ENCODE peak calls at places on chromosome 2, in four cellular contexts. K is BE2C; I is CD4-positive, CD25-positive, alpha-beta regulatory T cell; E is lower lobe of right lung. Q is an unnamed sample.

GRCh38 chr2:28436525-28437051 is 43.9 kb downstream of the FOSL2 start:
- DNase-seq in K (no peak), I (no peak), E (peak; percentile 66), Q (peak; percentile 51)

GRCh38 chr2:71801969-71802368 is 345.7 kb downstream of the CYP26B1 start:
- DNase-seq in K (peak; percentile 19), I (no peak), E (no peak), Q (peak; percentile 69)

GRCh38 chr2:184599054-184599874 is 935 bp downstream of the ZNF804A start:
- DNase-seq in K (peak; percentile 20), I (no peak), E (no peak), Q (no peak)

GRCh38 chr2:161223139-161223732 is 63.0 kb downstream of the TANK start:
- DNase-seq in K (no peak), I (peak; percentile 71), E (no peak), Q (no peak)

GRCh38 chr2:10581990-10582389 is 107.8 kb downstream of the NOL10 start:
- DNase-seq in K (no peak), I (no peak), E (no peak), Q (no peak)

GRCh38 chr2:154402138-154402714 is 296.3 kb upstream of the KCNJ3 start:
- DNase-seq in K (no peak), I (peak; percentile 1), E (no peak), Q (no peak)

GRCh38 chr2:151292124-151292523 is 2.7 kb upstream of the NMI start:
- DNase-seq in K (no peak), I (no peak), E (no peak), Q (no peak)

GRCh38 chr2:19677215-19677777 is 224.5 kb downstream of the TTC32 start:
- DNase-seq in K (no peak), I (no peak), E (no peak), Q (no peak)

GRCh38 chr2:163155279-163155883 is 316.8 kb upstream of the KCNH7 start:
- DNase-seq in K (no peak), I (peak; percentile 21), E (no peak), Q (no peak)

GRCh38 chr2:8642332-8643078 is 39.4 kb upstream of the ID2 start:
- DNase-seq in K (no peak), I (no peak), E (peak; percentile 14), Q (no peak)

GRCh38 chr2:121266543-121267106 is 18.4 kb downstream of the TFCP2L1 start:
- DNase-seq in K (no peak), I (no peak), E (no peak), Q (no peak)

GRCh38 chr2:1136807-1137663 is 186.4 kb downstream of the SNTG2 start:
- DNase-seq in K (no peak), I (no peak), E (no peak), Q (no peak)

GRCh38 chr2:189393440-189394111 is 47.7 kb upstream of the WDR75 start:
- DNase-seq in K (no peak), I (no peak), E (no peak), Q (no peak)

GRCh38 chr2:86021396-86022378 is 84.0 kb downstream of the POLR1A start:
- DNase-seq in K (no peak), I (no peak), E (no peak), Q (no peak)

GRCh38 chr2:121735520-121736074 is 1.1 kb downstream of the NIFK start:
- DNase-seq in K (no peak), I (peak; percentile 54), E (no peak), Q (no peak)

GRCh38 chr2:109726666-109727270 is 67.3 kb upstream of the RGPD5 start:
- DNase-seq in K (no peak), I (no peak), E (no peak), Q (no peak)

GRCh38 chr2:204180671-204181070 is 244.1 kb downstream of the ICOS start:
- DNase-seq in K (peak; percentile 69), I (no peak), E (peak; percentile 46), Q (no peak)

GRCh38 chr2:238901461-238902057 is 53.7 kb downstream of the TWIST2 start:
- DNase-seq in K (no peak), I (no peak), E (no peak), Q (no peak)

GRCh38 chr2:176121377-176122111 is 975 bp upstream of the HOXD9 start:
- DNase-seq in K (no peak), I (no peak), E (no peak), Q (no peak)

GRCh38 chr2:112629224-112629623 is 16.5 kb upstream of the SLC20A1 start:
- DNase-seq in K (no peak), I (no peak), E (no peak), Q (no peak)

GRCh38 chr2:3451926-3452671 is 67.2 kb downstream of the ADI1 start:
- DNase-seq in K (no peak), I (no peak), E (no peak), Q (no peak)

GRCh38 chr2:45438872-45439665 is 172.0 kb downstream of the SRBD1 start:
- DNase-seq in K (no peak), I (no peak), E (no peak), Q (no peak)

GRCh38 chr2:558302-558642 is 118.9 kb downstream of the TMEM18 start:
- DNase-seq in K (no peak), I (no peak), E (no peak), Q (no peak)

GRCh38 chr2:208300847-208301618 is 35.0 kb downstream of the PIKFYVE start:
- DNase-seq in K (no peak), I (no peak), E (no peak), Q (no peak)

GRCh38 chr2:105376789-105377231 is 22.0 kb downstream of the FHL2 start:
- DNase-seq in K (no peak), I (no peak), E (no peak), Q (no peak)

GRCh38 chr2:105378921-105379383 is 19.9 kb downstream of the FHL2 start:
- DNase-seq in K (no peak), I (no peak), E (no peak), Q (no peak)

GRCh38 chr2:105379741-105380186 is 19.1 kb downstream of the FHL2 start:
- DNase-seq in K (no peak), I (no peak), E (no peak), Q (no peak)

GRCh38 chr2:105377871-105378270 is 21.0 kb downstream of the FHL2 start:
- DNase-seq in K (no peak), I (no peak), E (no peak), Q (no peak)

DNA sequence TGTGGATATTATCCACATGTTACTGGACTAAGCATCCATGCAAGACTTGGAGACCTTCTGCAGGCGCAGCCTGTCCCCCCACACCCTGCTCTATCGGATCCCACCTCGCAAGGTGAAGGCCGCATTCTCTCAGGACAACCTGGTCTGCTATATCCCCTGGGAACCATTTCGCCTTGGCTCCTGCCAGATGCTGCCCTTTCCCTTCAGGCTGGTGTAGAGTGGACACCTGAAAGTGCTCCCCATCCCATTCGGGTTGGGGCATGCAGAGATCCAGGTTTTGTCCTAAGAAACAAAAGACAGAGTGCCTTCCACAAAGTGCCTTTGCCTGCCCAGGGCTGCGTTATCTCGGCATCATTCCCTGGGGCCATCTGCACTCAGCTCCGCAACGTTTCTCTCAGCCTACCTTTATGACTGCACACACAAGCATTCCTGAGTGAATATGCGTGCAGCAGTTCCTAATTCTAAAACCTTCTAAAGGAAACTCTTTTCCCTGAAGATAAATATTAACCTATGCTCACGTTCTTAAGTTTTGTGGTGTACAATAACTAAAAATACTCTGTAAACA is 20.5 kb downstream of the FHL2 start:
- DNase-seq in K (peak; percentile 42), I (no peak), E (no peak), Q (no peak)
- H3K4me1 ChIP-seq in K (peaks cover 8% of the 10 kb centered on the region), I (peaks cover 14% of the 10 kb centered on the region), E (peaks cover 15% of the 10 kb centered on the region), Q (peaks cover 89% of the 10 kb centered on the region)

GRCh38 chr2:218014706-218015685 is 12.2 kb upstream of the TNS1 start:
- DNase-seq in K (no peak), I (no peak), E (no peak), Q (no peak)
- H3K4me1 ChIP-seq in K (peaks cover 61% of the 10 kb centered on the region), I (peaks cover 10% of the 10 kb centered on the region), E (peaks cover 12% of the 10 kb centered on the region), Q (peaks cover 65% of the 10 kb centered on the region)

DNA sequence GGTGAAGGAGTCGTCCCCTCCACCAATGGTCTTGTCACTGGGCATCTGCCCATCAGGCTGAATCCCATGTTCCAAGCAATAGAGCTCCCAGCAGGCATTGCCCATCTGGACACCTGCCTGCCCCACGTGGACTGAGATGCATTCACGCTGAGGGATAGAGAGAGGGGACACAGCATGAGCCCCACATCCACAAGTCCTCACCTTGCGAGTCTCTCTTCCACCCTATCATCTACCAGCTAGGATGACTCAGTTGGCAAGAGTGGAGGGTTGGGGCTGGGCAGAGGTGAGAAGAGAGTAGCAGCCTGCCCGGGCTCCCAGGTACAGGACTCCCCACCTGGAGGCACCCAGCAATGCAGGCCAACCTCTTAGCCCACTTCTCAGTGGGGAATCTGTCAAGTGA is 959 bp upstream of the TUBA4B start:
- DNase-seq in K (no peak), I (peak; percentile 33), E (no peak), Q (peak; percentile 33)
- H3K4me1 ChIP-seq in K (peaks cover 15% of the 10 kb centered on the region), I (peaks cover 61% of the 10 kb centered on the region), E (peaks cover 62% of the 10 kb centered on the region), Q (peaks cover 72% of the 10 kb centered on the region)

GRCh38 chr2:181131584-181131983 is 151.2 kb downstream of the UBE2E3 start:
- DNase-seq in K (no peak), I (no peak), E (no peak), Q (no peak)
- H3K4me1 ChIP-seq in K (no peaks in the 10 kb centered on the region), I (peaks cover 6% of the 10 kb centered on the region), E (no peaks in the 10 kb centered on the region), Q (no peaks in the 10 kb centered on the region)

GRCh38 chr2:207227062-207227748 is 61.5 kb upstream of the KLF7 start:
- DNase-seq in K (no peak), I (no peak), E (peak; percentile 47), Q (peak; percentile 66)
- H3K4me1 ChIP-seq in K (peaks cover 12% of the 10 kb centered on the region), I (no peaks in the 10 kb centered on the region), E (peaks cover 47% of the 10 kb centered on the region), Q (peaks cover 32% of the 10 kb centered on the region)